ENCODE peak calls at places on chromosomes 16 and 17, in six cellular contexts. One of them, this sample, is unnamed.

GRCh38 chr16:76583466-76583865 is 306.3 kb downstream of the CNTNAP4 start:
- DNase-seq in astrocyte of the cerebellum: peak; percentile 4
- DNase-seq in omental fat pad: no peak
- DNase-seq in cardiac fibroblast: peak; percentile 3
- DNase-seq in HS-27A: no peak
- DNase-seq in GM03348: no peak
- DNase-seq in this sample: no peak

GRCh38 chr17:75240394-75241142 is 20.8 kb downstream of the GGA3 start:
- DNase-seq in omental fat pad: no peak
- DNase-seq in GM03348: peak; percentile 71
- DNase-seq in HS-27A: no peak
- DNase-seq in astrocyte of the cerebellum: no peak
- DNase-seq in cardiac fibroblast: peak; percentile 31
- DNase-seq in this sample: no peak

GRCh38 chr16:1923299-1924034 is 5.3 kb upstream of the HS3ST6 start:
- DNase-seq in HS-27A: no peak
- DNase-seq in astrocyte of the cerebellum: no peak
- DNase-seq in GM03348: peak; percentile 63
- DNase-seq in omental fat pad: no peak
- DNase-seq in cardiac fibroblast: peak; percentile 14
- DNase-seq in this sample: no peak

GRCh38 chr17:54976316-54976715 is 7.8 kb downstream of the STXBP4 start:
- DNase-seq in HS-27A: no peak
- DNase-seq in astrocyte of the cerebellum: no peak
- DNase-seq in omental fat pad: no peak
- DNase-seq in cardiac fibroblast: no peak
- DNase-seq in GM03348: no peak
- DNase-seq in this sample: no peak

GRCh38 chr17:51764387-51764971 is 394.0 kb downstream of the CA10 start:
- DNase-seq in HS-27A: no peak
- DNase-seq in astrocyte of the cerebellum: peak; percentile 38
- DNase-seq in cardiac fibroblast: peak; percentile 72
- DNase-seq in omental fat pad: no peak
- DNase-seq in GM03348: peak; percentile 82
- DNase-seq in this sample: peak; percentile 7

GRCh38 chr17:55588858-55589257 is 77.6 kb upstream of the SMIM36 start:
- DNase-seq in cardiac fibroblast: no peak
- DNase-seq in omental fat pad: no peak
- DNase-seq in HS-27A: no peak
- DNase-seq in astrocyte of the cerebellum: no peak
- DNase-seq in GM03348: no peak
- DNase-seq in this sample: peak; percentile 83

GRCh38 chr17:40315678-40316570 is 6.9 kb downstream of the RARA start:
- DNase-seq in astrocyte of the cerebellum: no peak
- DNase-seq in GM03348: no peak
- DNase-seq in HS-27A: no peak
- DNase-seq in omental fat pad: peak; percentile 21
- DNase-seq in cardiac fibroblast: no peak
- DNase-seq in this sample: no peak

GRCh38 chr17:80141463-80142165 is 5.3 kb downstream of the EIF4A3 start:
- DNase-seq in HS-27A: no peak
- DNase-seq in cardiac fibroblast: no peak
- DNase-seq in astrocyte of the cerebellum: no peak
- DNase-seq in omental fat pad: no peak
- DNase-seq in GM03348: no peak
- DNase-seq in this sample: no peak

GRCh38 chr17:78125976-78126894 is 2.3 kb downstream of the TMC6 start:
- DNase-seq in omental fat pad: no peak
- DNase-seq in GM03348: no peak
- DNase-seq in cardiac fibroblast: no peak
- DNase-seq in astrocyte of the cerebellum: no peak
- DNase-seq in HS-27A: no peak
- DNase-seq in this sample: no peak

GRCh38 chr16:74521691-74522090 is 85.2 kb downstream of the GLG1 start:
- DNase-seq in GM03348: peak; percentile 45
- DNase-seq in omental fat pad: no peak
- DNase-seq in HS-27A: no peak
- DNase-seq in cardiac fibroblast: peak; percentile 74
- DNase-seq in astrocyte of the cerebellum: peak; percentile 27
- DNase-seq in this sample: peak; percentile 58

GRCh38 chr17:44115585-44116415 is 7.6 kb downstream of the HDAC5 start:
- DNase-seq in omental fat pad: no peak
- DNase-seq in GM03348: peak; percentile 75
- DNase-seq in HS-27A: no peak
- DNase-seq in astrocyte of the cerebellum: no peak
- DNase-seq in cardiac fibroblast: peak; percentile 54
- DNase-seq in this sample: peak; percentile 30

GRCh38 chr16:66832661-66833305 is 2.0 kb upstream of the NAE1 start:
- DNase-seq in omental fat pad: no peak
- DNase-seq in HS-27A: no peak
- DNase-seq in GM03348: no peak
- DNase-seq in astrocyte of the cerebellum: no peak
- DNase-seq in cardiac fibroblast: peak; percentile 17
- DNase-seq in this sample: peak; percentile 77

GRCh38 chr16:67967956-67968439 is 439 bp downstream of the SLC12A4 start:
- DNase-seq in cardiac fibroblast: peak; percentile 30
- DNase-seq in HS-27A: no peak
- DNase-seq in astrocyte of the cerebellum: no peak
- DNase-seq in GM03348: peak; percentile 86
- DNase-seq in omental fat pad: no peak
- DNase-seq in this sample: peak; percentile 38

GRCh38 chr17:81003711-81004335 is 12.2 kb downstream of the CHMP6 start:
- DNase-seq in HS-27A: no peak
- DNase-seq in astrocyte of the cerebellum: no peak
- DNase-seq in cardiac fibroblast: no peak
- DNase-seq in omental fat pad: no peak
- DNase-seq in GM03348: no peak
- DNase-seq in this sample: no peak

GRCh38 chr17:33015716-33016346 is 24.2 kb downstream of the SPACA3 start:
- DNase-seq in omental fat pad: no peak
- DNase-seq in HS-27A: no peak
- DNase-seq in GM03348: no peak
- DNase-seq in cardiac fibroblast: no peak
- DNase-seq in astrocyte of the cerebellum: no peak
- DNase-seq in this sample: no peak

GRCh38 chr16:51556694-51557327 is 405.7 kb upstream of the SALL1 start:
- DNase-seq in cardiac fibroblast: peak; percentile 84
- DNase-seq in omental fat pad: no peak
- DNase-seq in astrocyte of the cerebellum: peak; percentile 80
- DNase-seq in GM03348: peak; percentile 63
- DNase-seq in HS-27A: no peak
- DNase-seq in this sample: peak; percentile 88

GRCh38 chr17:55454906-55455474 is 33.4 kb upstream of the MMD start:
- DNase-seq in astrocyte of the cerebellum: peak; percentile 45
- DNase-seq in GM03348: peak; percentile 58
- DNase-seq in cardiac fibroblast: peak; percentile 89
- DNase-seq in omental fat pad: no peak
- DNase-seq in HS-27A: no peak
- DNase-seq in this sample: peak; percentile 98

GRCh38 chr17:80264048-80264792 is 3.6 kb downstream of the RNF213 start:
- DNase-seq in omental fat pad: no peak
- DNase-seq in cardiac fibroblast: no peak
- DNase-seq in HS-27A: no peak
- DNase-seq in GM03348: no peak
- DNase-seq in astrocyte of the cerebellum: no peak
- DNase-seq in this sample: no peak

GRCh38 chr16:66610111-66610820 is 5.8 kb downstream of the CMTM3 start:
- DNase-seq in astrocyte of the cerebellum: no peak
- DNase-seq in omental fat pad: no peak
- DNase-seq in cardiac fibroblast: no peak
- DNase-seq in GM03348: no peak
- DNase-seq in HS-27A: no peak
- DNase-seq in this sample: no peak

GRCh38 chr17:59558953-59559352 is 6.5 kb upstream of the DHX40 start:
- DNase-seq in omental fat pad: no peak
- DNase-seq in GM03348: peak; percentile 22
- DNase-seq in astrocyte of the cerebellum: no peak
- DNase-seq in cardiac fibroblast: peak; percentile 49
- DNase-seq in HS-27A: no peak
- DNase-seq in this sample: peak; percentile 9

GRCh38 chr17:73650617-73651200 is 6.5 kb upstream of the SDK2 start:
- DNase-seq in GM03348: no peak
- DNase-seq in HS-27A: no peak
- DNase-seq in omental fat pad: no peak
- DNase-seq in astrocyte of the cerebellum: no peak
- DNase-seq in cardiac fibroblast: no peak
- DNase-seq in this sample: no peak

GRCh38 chr17:13074026-13074425 is 56.2 kb upstream of the ELAC2 start:
- DNase-seq in HS-27A: no peak
- DNase-seq in omental fat pad: no peak
- DNase-seq in astrocyte of the cerebellum: no peak
- DNase-seq in GM03348: peak; percentile 58
- DNase-seq in cardiac fibroblast: peak; percentile 87
- DNase-seq in this sample: peak; percentile 36

GRCh38 chr16:74797414-74797813 is 22.8 kb upstream of the FA2H start:
- DNase-seq in HS-27A: no peak
- DNase-seq in cardiac fibroblast: no peak
- DNase-seq in omental fat pad: no peak
- DNase-seq in GM03348: no peak
- DNase-seq in astrocyte of the cerebellum: no peak
- DNase-seq in this sample: no peak

GRCh38 chr17:81528651-81529436 is 667 bp downstream of the FSCN2 start:
- DNase-seq in GM03348: no peak
- DNase-seq in HS-27A: no peak
- DNase-seq in omental fat pad: no peak
- DNase-seq in astrocyte of the cerebellum: no peak
- DNase-seq in cardiac fibroblast: no peak
- DNase-seq in this sample: no peak

GRCh38 chr17:33786478-33786877 is 468.6 kb upstream of the CCL2 start:
- DNase-seq in HS-27A: no peak
- DNase-seq in omental fat pad: no peak
- DNase-seq in cardiac fibroblast: no peak
- DNase-seq in GM03348: no peak
- DNase-seq in astrocyte of the cerebellum: no peak
- DNase-seq in this sample: no peak

GRCh38 chr16:67526149-67526732 is 2.4 kb upstream of the RIPOR1 start:
- DNase-seq in cardiac fibroblast: no peak
- DNase-seq in omental fat pad: no peak
- DNase-seq in astrocyte of the cerebellum: no peak
- DNase-seq in GM03348: no peak
- DNase-seq in HS-27A: no peak
- DNase-seq in this sample: no peak

GRCh38 chr16:10067406-10067805 is 114.8 kb downstream of the GRIN2A start:
- DNase-seq in cardiac fibroblast: no peak
- DNase-seq in HS-27A: no peak
- DNase-seq in astrocyte of the cerebellum: no peak
- DNase-seq in GM03348: no peak
- DNase-seq in omental fat pad: no peak
- DNase-seq in this sample: peak; percentile 22

GRCh38 chr17:13777003-13777402 is 175.3 kb upstream of the HS3ST3A1 start:
- DNase-seq in astrocyte of the cerebellum: no peak
- DNase-seq in HS-27A: no peak
- DNase-seq in cardiac fibroblast: no peak
- DNase-seq in omental fat pad: no peak
- DNase-seq in GM03348: no peak
- DNase-seq in this sample: no peak